ENCODE peak calls at places on chromosomes 12 and 14, in seven cellular contexts. R is ovary, I is brain microvascular endothelial cell, V is cardiac fibroblast, M is AG04450, Y is foreskin fibroblast, U is endodermal cell. A is an unnamed sample.

GRCh38 chr12:45730842-45731336 is 1.4 kb downstream of the ARID2 start:
- DNase-seq in R (peak; percentile 26), I (peak; percentile 11), V (peak; percentile 48), M (no peak), Y (peak; percentile 41), U (no peak), A (no peak)

GRCh38 chr12:75820848-75821578 is 210.6 kb downstream of the PHLDA1 start:
- DNase-seq in R (peak; percentile 71), I (peak; percentile 53), V (peak; percentile 93), M (peak; percentile 93), Y (peak; percentile 79), U (no peak), A (peak; percentile 91)

GRCh38 chr12:88733003-88733402 is 152.7 kb upstream of the KITLG start:
- DNase-seq in R (no peak), I (no peak), V (no peak), M (no peak), Y (peak; percentile 27), U (no peak), A (no peak)

GRCh38 chr14:68897559-68898160 is 81.4 kb downstream of the ACTN1 start:
- DNase-seq in R (no peak), I (no peak), V (no peak), M (no peak), Y (no peak), U (no peak), A (no peak)

GRCh38 chr12:109445224-109445623 is 31.9 kb downstream of the KCTD10 start:
- DNase-seq in R (no peak), I (peak; percentile 14), V (peak; percentile 52), M (no peak), Y (peak; percentile 73), U (no peak), A (no peak)

GRCh38 chr12:106581543-106582263 is 1.1 kb upstream of the RFX4 start:
- DNase-seq in R (no peak), I (no peak), V (no peak), M (no peak), Y (peak; percentile 47), U (peak; percentile 95), A (no peak)

GRCh38 chr12:125079943-125080645 is 14.9 kb downstream of the AACS start:
- DNase-seq in R (peak; percentile 27), I (no peak), V (peak; percentile 63), M (no peak), Y (peak; percentile 71), U (no peak), A (no peak)

GRCh38 chr12:9760699-9761406 is at the start of gene CD69:
- DNase-seq in R (no peak), I (no peak), V (no peak), M (no peak), Y (no peak), U (no peak), A (no peak)

GRCh38 chr14:93114713-93115068 is 1.0 kb downstream of the ITPK1 start:
- DNase-seq in R (no peak), I (no peak), V (no peak), M (no peak), Y (no peak), U (peak; percentile 68), A (no peak)

GRCh38 chr14:32404784-32405573 is 75.9 kb downstream of the AKAP6 start:
- DNase-seq in R (no peak), I (no peak), V (no peak), M (no peak), Y (no peak), U (no peak), A (no peak)

GRCh38 chr12:52402873-52403510 is 3.1 kb downstream of the KRT82 start:
- DNase-seq in R (no peak), I (no peak), V (no peak), M (no peak), Y (no peak), U (peak; percentile 74), A (no peak)

GRCh38 chr12:32230607-32230982 is 123.9 kb downstream of the BICD1 start:
- DNase-seq in R (no peak), I (no peak), V (no peak), M (no peak), Y (no peak), U (peak; percentile 62), A (no peak)

DNA sequence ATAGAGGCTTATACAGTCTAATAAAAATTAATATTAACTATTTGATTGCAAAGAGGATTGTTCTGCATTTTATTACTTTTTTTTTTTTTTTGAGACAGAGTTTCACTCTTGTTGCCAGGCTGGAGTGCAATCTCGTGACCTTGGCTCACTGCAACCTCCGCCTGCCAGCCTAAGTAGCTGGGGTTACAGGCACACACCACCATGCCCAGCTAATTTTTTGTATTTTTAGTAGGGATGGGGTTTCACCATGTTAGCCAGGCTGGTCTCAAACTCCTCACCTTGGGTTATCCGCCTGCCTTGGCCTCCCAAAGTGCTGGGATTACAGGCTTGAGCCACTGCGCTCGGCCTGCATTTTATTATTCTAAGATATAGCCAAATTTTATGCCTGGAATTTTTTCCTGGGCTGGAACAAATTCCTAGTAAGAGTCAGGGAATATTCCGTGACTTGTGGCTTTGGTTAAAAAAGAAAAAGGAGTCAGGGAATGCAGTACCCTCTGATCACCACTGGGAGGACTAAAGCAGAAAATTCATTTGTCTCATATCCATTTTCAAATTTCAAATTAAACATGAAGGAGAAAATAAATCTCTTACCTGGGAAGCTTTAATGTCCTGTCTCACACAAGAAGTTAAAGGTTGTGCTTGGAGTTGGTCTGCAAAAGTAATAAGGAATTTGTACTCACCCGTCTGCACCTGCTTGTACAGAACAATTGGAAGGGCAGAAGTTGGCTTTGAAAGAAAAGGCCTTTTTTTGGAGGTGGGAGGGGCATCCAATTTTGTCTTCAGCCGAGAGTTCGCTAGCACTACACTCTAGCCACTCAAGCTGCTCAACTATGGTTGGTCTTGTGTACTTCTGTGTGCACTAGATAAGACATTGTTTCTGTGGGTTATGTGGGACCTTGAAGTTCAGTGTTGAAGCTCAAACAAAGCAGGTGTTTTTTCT is 8.7 kb downstream of the MARK3 start:
- DNase-seq in R (no peak), I (no peak), V (peak; percentile 62), M (no peak), Y (peak; percentile 70), U (no peak), A (peak; percentile 53)
- H3K4me3 ChIP-seq in R (no peak overlapping the region), I (no peak overlapping the region), V (no peak overlapping the region), M (no peak overlapping the region), Y (no peak overlapping the region), U (no peak overlapping the region), A (no peak overlapping the region)

GRCh38 chr12:132077322-132078100 is 66.6 kb downstream of the DDX51 start:
- DNase-seq in R (no peak), I (no peak), V (no peak), M (no peak), Y (no peak), U (no peak), A (no peak)

GRCh38 chr12:132074216-132074615 is 69.9 kb downstream of the DDX51 start:
- DNase-seq in R (no peak), I (no peak), V (no peak), M (no peak), Y (no peak), U (no peak), A (no peak)

GRCh38 chr12:132075714-132076553 is 68.2 kb downstream of the DDX51 start:
- DNase-seq in R (no peak), I (no peak), V (no peak), M (no peak), Y (no peak), U (no peak), A (no peak)

GRCh38 chr12:132078190-132078589 is 65.9 kb downstream of the DDX51 start:
- DNase-seq in R (peak; percentile 44), I (peak; percentile 57), V (peak; percentile 86), M (peak; percentile 76), Y (peak; percentile 92), U (no peak), A (peak; percentile 76)

DNA sequence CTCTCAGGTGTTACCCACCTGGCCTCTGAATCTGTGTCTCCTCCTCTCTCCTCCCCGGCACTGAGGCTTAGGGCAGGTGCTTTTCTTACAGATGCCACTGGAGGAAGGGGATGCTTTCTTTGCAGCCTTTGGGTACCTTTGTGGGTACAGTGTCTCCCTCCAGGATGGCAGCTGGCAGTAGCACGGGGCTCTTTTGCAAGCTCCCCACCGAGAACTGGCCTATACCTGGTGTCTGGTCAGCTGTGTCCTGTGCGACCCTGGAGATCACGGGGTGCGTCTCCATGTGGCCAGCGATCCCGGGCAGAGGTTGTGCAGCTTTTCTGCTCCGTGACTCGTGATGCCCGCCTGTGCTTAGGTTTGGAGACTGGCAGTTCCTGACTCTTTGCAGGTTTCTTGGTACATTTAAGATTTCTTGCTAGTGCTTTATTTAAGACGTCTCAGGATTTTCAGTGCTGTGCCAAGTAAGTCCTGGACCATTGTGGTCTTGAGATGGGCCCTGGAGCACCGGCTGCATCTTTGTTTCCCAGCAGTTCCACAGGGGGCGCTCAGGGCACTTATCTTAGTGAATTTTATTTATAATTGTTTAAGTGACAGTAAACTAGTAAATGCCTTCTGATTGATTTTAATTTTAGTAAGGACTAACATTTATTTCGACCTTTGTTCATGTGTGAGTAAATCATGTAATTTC is 68.9 kb downstream of the DDX51 start:
- DNase-seq in R (no peak), I (no peak), V (peak; percentile 10), M (no peak), Y (peak; percentile 19), U (peak; percentile 80), A (no peak)
- TF ChIP-seq CTCF in R (no peak), I (peak; percentile 57), V (peak; percentile 36), M (peak; percentile 44), Y (peak; percentile 10), U (peak; percentile 73), A (peak; percentile 43)

DNA sequence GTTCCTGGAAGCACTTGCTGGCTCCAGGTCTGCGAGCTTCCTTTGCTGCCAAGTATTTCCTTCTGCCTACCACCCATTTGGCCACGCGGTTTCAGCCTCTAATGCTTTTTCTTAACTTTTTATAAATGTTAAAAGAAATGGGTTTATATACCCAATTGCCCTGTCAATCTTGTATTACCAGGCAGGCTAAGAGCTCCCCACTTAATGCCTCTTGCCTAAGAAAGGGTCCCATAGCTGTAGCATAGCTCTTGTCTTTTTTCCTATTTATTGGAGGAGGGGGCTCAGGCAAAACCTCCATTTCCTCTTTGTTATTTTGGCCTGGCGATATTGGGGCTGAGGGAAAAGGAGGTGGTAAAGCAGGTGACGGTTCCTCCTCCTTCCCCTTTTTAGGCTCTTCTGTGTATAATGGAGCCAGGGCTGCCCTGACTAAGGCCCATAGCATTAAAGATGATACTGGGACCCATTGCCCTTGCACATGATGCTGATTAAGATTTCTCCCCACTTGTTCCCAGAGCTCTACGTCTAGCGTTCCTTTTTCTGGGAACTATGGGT is 21.6 kb upstream of the BLTP3B start:
- DNase-seq in R (no peak), I (no peak), V (no peak), M (no peak), Y (no peak), U (no peak), A (no peak)
- H3K4me3 ChIP-seq in R (no peak overlapping the region), I (peak overlapping the region; percentile 38), V (peak overlapping the region; percentile 21), M (peak overlapping the region; percentile 46), Y (peak overlapping the region; percentile 38), U (peak overlapping the region; percentile 47), A (peak overlapping the region; percentile 32)

GRCh38 chr14:76006253-76006652 is 20.7 kb downstream of the IFT43 start:
- DNase-seq in R (no peak), I (no peak), V (no peak), M (no peak), Y (no peak), U (no peak), A (no peak)

GRCh38 chr14:76007852-76008251 is 22.3 kb downstream of the IFT43 start:
- DNase-seq in R (no peak), I (no peak), V (no peak), M (no peak), Y (peak; percentile 51), U (no peak), A (no peak)

GRCh38 chr14:76015668-76016067 is 30.1 kb downstream of the IFT43 start:
- DNase-seq in R (no peak), I (no peak), V (no peak), M (no peak), Y (no peak), U (no peak), A (no peak)

GRCh38 chr14:76015191-76015590 is 29.6 kb downstream of the IFT43 start:
- DNase-seq in R (no peak), I (no peak), V (no peak), M (no peak), Y (no peak), U (no peak), A (no peak)

GRCh38 chr14:76011959-76012802 is 26.6 kb downstream of the IFT43 start:
- DNase-seq in R (peak; percentile 60), I (peak; percentile 35), V (no peak), M (peak; percentile 66), Y (peak; percentile 15), U (no peak), A (no peak)
- TF ChIP-seq CTCF in R (no peak), I (peak; percentile 28), V (no peak), M (peak; percentile 27), Y (no peak), U (no peak), A (no peak)